ENCODE peak calls at places on chromosome 1, in six cellular contexts. M is GM12891, K is K562, O is HepG2, B is GM12878, Y is H1. N is an unnamed sample.

GRCh38 chr1:41468082-41468762 is 16.3 kb downstream of the EDN2 start:
- DNase-seq in K (no peak), O (no peak), B (no peak), Y (no peak), M (no peak), N (no peak)

GRCh38 chr1:235468970-235469369 is 35.3 kb downstream of the B3GALNT2 start:
- DNase-seq in B (no peak), O (peak), Y (no peak), M (no peak), K (no peak), N (no peak)

GRCh38 chr1:46530791-46531409 is 20.5 kb downstream of the KNCN start:
- DNase-seq in O (no peak), B (no peak), Y (no peak), K (no peak), M (no peak), N (no peak)

GRCh38 chr1:34131396-34132160 is 33.5 kb downstream of the CSMD2 start:
- DNase-seq in K (no peak), Y (peak), B (no peak), O (no peak), M (no peak), N (no peak)

GRCh38 chr1:114723457-114723856 is 6.9 kb upstream of the NRAS start:
- DNase-seq in M (no peak), Y (no peak), B (no peak), K (no peak), O (no peak), N (no peak)

GRCh38 chr1:206117151-206117948 is at the start of gene AVPR1B:
- DNase-seq in O (no peak), B (no peak), Y (peak), M (peak), K (no peak), N (peak)

GRCh38 chr1:78126506-78126905 is 80.7 kb downstream of the GIPC2 start:
- DNase-seq in K (no peak), M (no peak), O (no peak), Y (no peak), B (no peak), N (no peak)

GRCh38 chr1:17874231-17874630 is 119.1 kb downstream of the ACTL8 start:
- DNase-seq in Y (no peak), M (no peak), K (no peak), O (no peak), B (no peak), N (no peak)

GRCh38 chr1:1063945-1064831 is 9.9 kb downstream of the RNF223 start:
- DNase-seq in K (peak), O (peak), B (peak), Y (peak), M (peak), N (peak)

GRCh38 chr1:20087668-20088067 is 17.7 kb downstream of the PLA2G5 start:
- DNase-seq in Y (no peak), K (peak), O (no peak), B (no peak), M (no peak), N (no peak)

GRCh38 chr1:64497484-64497883 is 27.6 kb downstream of the CACHD1 start:
- DNase-seq in B (no peak), K (no peak), Y (no peak), M (no peak), O (no peak), N (no peak)

GRCh38 chr1:171884475-171884874 is 43.2 kb downstream of the DNM3 start:
- DNase-seq in K (no peak), B (no peak), Y (no peak), O (no peak), M (no peak), N (no peak)
- TF ChIP-seq TAF1 in K (no peak), B (no peak), Y (no peak), O (no peak), M (no peak), N (no peak)

GRCh38 chr1:109717729-109718128 is 5.7 kb downstream of the GSTM5 start:
- DNase-seq in M (no peak), K (no peak), Y (no peak), B (no peak), O (no peak), N (no peak)
- TF ChIP-seq POLR2A in M (no peak), K (no peak), Y (no peak), B (no peak), O (no peak), N (no peak)

GRCh38 chr1:28887418-28887834 is 26.9 kb upstream of the EPB41 start:
- DNase-seq in Y (peak), K (peak), M (peak), B (no peak), O (no peak), N (peak)
- TF ChIP-seq TAF1 in Y (no peak), K (no peak), M (no peak), B (no peak), O (no peak), N (no peak)

DNA sequence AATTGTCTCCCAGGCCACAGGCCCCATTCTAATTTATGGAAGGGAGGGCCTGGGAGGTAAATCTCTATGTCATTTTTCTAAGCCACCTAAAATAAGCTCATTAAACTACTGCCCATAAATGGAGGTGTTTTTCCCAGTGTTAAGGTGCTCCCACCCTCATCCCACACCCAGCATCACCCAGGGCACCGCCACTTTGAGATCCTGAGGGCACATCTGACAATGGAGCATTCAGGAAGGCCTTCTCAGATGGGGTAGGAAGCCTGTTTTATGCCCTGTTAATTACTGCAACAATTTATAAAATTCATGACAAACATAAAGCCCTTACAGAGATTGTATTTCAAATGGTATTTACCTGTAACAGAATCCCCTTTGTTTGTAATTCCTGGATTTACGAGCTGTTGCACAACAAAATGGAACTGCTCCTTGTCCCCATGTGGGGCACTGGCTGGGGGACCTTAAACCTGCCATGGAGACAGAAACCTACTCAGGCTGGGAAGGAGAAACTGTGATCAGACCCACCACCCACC is 319.5 kb upstream of the USP24 start:
- DNase-seq in M (no peak), Y (no peak), B (no peak), O (peak), K (no peak), N (no peak)
- TF ChIP-seq POLR2A in M (no peak), Y (no peak), B (no peak), O (no peak), K (no peak), N (no peak)

N was measured in GM12892.